ENCODE peak calls at places on chromosomes 16 and 17, in five cellular contexts. One of them, this sample, is unnamed.

GRCh38 chr16:12082207-12082606 is 105.7 kb downstream of the SNX29 start:
- DNase-seq in PC-3: no peak
- DNase-seq in thoracic aorta: no peak
- DNase-seq in HCT116: no peak
- DNase-seq in left ventricle myocardium inferior: no peak
- DNase-seq in this sample: no peak

GRCh38 chr17:72657467-72658317 is 434.8 kb downstream of the SLC39A11 start:
- DNase-seq in PC-3: peak; percentile 84
- DNase-seq in thoracic aorta: no peak
- DNase-seq in HCT116: no peak
- DNase-seq in left ventricle myocardium inferior: no peak
- DNase-seq in this sample: no peak

GRCh38 chr16:86865866-86866675 is 287.7 kb downstream of the FOXL1 start:
- DNase-seq in PC-3: peak; percentile 42
- DNase-seq in thoracic aorta: no peak
- DNase-seq in HCT116: no peak
- DNase-seq in left ventricle myocardium inferior: peak; percentile 86
- DNase-seq in this sample: peak; percentile 22

GRCh38 chr17:12979826-12980500 is 37.9 kb downstream of the ELAC2 start:
- DNase-seq in PC-3: no peak
- DNase-seq in thoracic aorta: no peak
- DNase-seq in HCT116: no peak
- DNase-seq in left ventricle myocardium inferior: no peak
- DNase-seq in this sample: no peak

GRCh38 chr17:36183001-36183810 is 6.8 kb upstream of the TBC1D3B start:
- DNase-seq in PC-3: peak; percentile 25
- DNase-seq in thoracic aorta: no peak
- DNase-seq in HCT116: peak; percentile 39
- DNase-seq in left ventricle myocardium inferior: peak; percentile 66
- DNase-seq in this sample: peak; percentile 86

GRCh38 chr17:28959471-28959871 is 8.2 kb upstream of the PHF12 start:
- DNase-seq in PC-3: no peak
- DNase-seq in thoracic aorta: no peak
- DNase-seq in HCT116: no peak
- DNase-seq in left ventricle myocardium inferior: no peak
- DNase-seq in this sample: peak; percentile 51

GRCh38 chr17:42642377-42642776 is 16.7 kb upstream of the TUBG2 start:
- DNase-seq in PC-3: no peak
- DNase-seq in thoracic aorta: no peak
- DNase-seq in HCT116: no peak
- DNase-seq in left ventricle myocardium inferior: no peak
- DNase-seq in this sample: no peak

GRCh38 chr17:64174686-64175456 is 44.9 kb upstream of the ERN1 start:
- DNase-seq in PC-3: no peak
- DNase-seq in thoracic aorta: no peak
- DNase-seq in HCT116: no peak
- DNase-seq in left ventricle myocardium inferior: no peak
- DNase-seq in this sample: peak; percentile 70

GRCh38 chr16:3152273-3153076 is 17.6 kb downstream of the ZNF213 start:
- DNase-seq in PC-3: peak; percentile 96
- DNase-seq in thoracic aorta: peak; percentile 77
- DNase-seq in HCT116: peak; percentile 89
- DNase-seq in left ventricle myocardium inferior: peak; percentile 86
- DNase-seq in this sample: peak; percentile 87

GRCh38 chr17:40617678-40618240 is 29.9 kb downstream of the SMARCE1 start:
- DNase-seq in PC-3: peak; percentile 26
- DNase-seq in thoracic aorta: no peak
- DNase-seq in HCT116: no peak
- DNase-seq in left ventricle myocardium inferior: no peak
- DNase-seq in this sample: no peak

GRCh38 chr17:69712801-69713311 is 298.4 kb downstream of the MAP2K6 start:
- DNase-seq in PC-3: no peak
- DNase-seq in thoracic aorta: no peak
- DNase-seq in HCT116: no peak
- DNase-seq in left ventricle myocardium inferior: no peak
- DNase-seq in this sample: no peak

GRCh38 chr16:57795431-57795878 is 6.8 kb downstream of the KIFC3 start:
- DNase-seq in PC-3: peak; percentile 72
- DNase-seq in thoracic aorta: no peak
- DNase-seq in HCT116: peak; percentile 53
- DNase-seq in left ventricle myocardium inferior: peak; percentile 41
- DNase-seq in this sample: no peak

GRCh38 chr17:9235346-9235745 is 214.0 kb downstream of the NTN1 start:
- DNase-seq in PC-3: no peak
- DNase-seq in thoracic aorta: no peak
- DNase-seq in HCT116: no peak
- DNase-seq in left ventricle myocardium inferior: no peak
- DNase-seq in this sample: no peak

GRCh38 chr17:44894642-44895041 is 4.6 kb downstream of the EFTUD2 start:
- DNase-seq in PC-3: no peak
- DNase-seq in thoracic aorta: no peak
- DNase-seq in HCT116: no peak
- DNase-seq in left ventricle myocardium inferior: no peak
- DNase-seq in this sample: no peak

GRCh38 chr17:63517825-63518534 is 5.2 kb upstream of the KCNH6 start:
- DNase-seq in PC-3: no peak
- DNase-seq in thoracic aorta: no peak
- DNase-seq in HCT116: no peak
- DNase-seq in left ventricle myocardium inferior: no peak
- DNase-seq in this sample: no peak

GRCh38 chr16:81522141-81522701 is 77.6 kb downstream of the CMIP start:
- DNase-seq in PC-3: peak; percentile 18
- DNase-seq in thoracic aorta: no peak
- DNase-seq in HCT116: peak; percentile 85
- DNase-seq in left ventricle myocardium inferior: no peak
- DNase-seq in this sample: peak; percentile 48

GRCh38 chr17:40932608-40933007 is 4.8 kb downstream of the KRT23 start:
- DNase-seq in PC-3: no peak
- DNase-seq in thoracic aorta: no peak
- DNase-seq in HCT116: no peak
- DNase-seq in left ventricle myocardium inferior: no peak
- DNase-seq in this sample: no peak

GRCh38 chr16:64051826-64052225 is 1070.0 kb downstream of the CDH11 start:
- DNase-seq in PC-3: peak; percentile 37
- DNase-seq in thoracic aorta: no peak
- DNase-seq in HCT116: no peak
- DNase-seq in left ventricle myocardium inferior: no peak
- DNase-seq in this sample: no peak

GRCh38 chr16:58732545-58733247 is 1.4 kb downstream of the GOT2 start:
- DNase-seq in PC-3: peak; percentile 64
- DNase-seq in thoracic aorta: no peak
- DNase-seq in HCT116: no peak
- DNase-seq in left ventricle myocardium inferior: no peak
- DNase-seq in this sample: no peak

GRCh38 chr16:3829631-3830536 is 50.6 kb downstream of the CREBBP start:
- DNase-seq in PC-3: no peak
- DNase-seq in thoracic aorta: no peak
- DNase-seq in HCT116: no peak
- DNase-seq in left ventricle myocardium inferior: no peak
- DNase-seq in this sample: no peak

GRCh38 chr17:73650147-73650546 is 5.9 kb upstream of the SDK2 start:
- DNase-seq in PC-3: peak; percentile 34
- DNase-seq in thoracic aorta: no peak
- DNase-seq in HCT116: no peak
- DNase-seq in left ventricle myocardium inferior: no peak
- DNase-seq in this sample: no peak

GRCh38 chr16:50267651-50268050 is 1.3 kb downstream of the ADCY7 start:
- DNase-seq in PC-3: no peak
- DNase-seq in thoracic aorta: no peak
- DNase-seq in HCT116: no peak
- DNase-seq in left ventricle myocardium inferior: no peak
- DNase-seq in this sample: peak; percentile 64

GRCh38 chr17:64219571-64219970 is 43.5 kb downstream of the TEX2 start:
- DNase-seq in PC-3: no peak
- DNase-seq in thoracic aorta: no peak
- DNase-seq in HCT116: no peak
- DNase-seq in left ventricle myocardium inferior: no peak
- DNase-seq in this sample: no peak

GRCh38 chr16:3045758-3046505 is 429 bp upstream of the MMP25 start:
- DNase-seq in PC-3: no peak
- DNase-seq in thoracic aorta: no peak
- DNase-seq in HCT116: no peak
- DNase-seq in left ventricle myocardium inferior: no peak
- DNase-seq in this sample: peak; percentile 75

GRCh38 chr16:1791256-1791942 is 2.1 kb downstream of the IGFALS start:
- DNase-seq in PC-3: no peak
- DNase-seq in thoracic aorta: no peak
- DNase-seq in HCT116: no peak
- DNase-seq in left ventricle myocardium inferior: no peak
- DNase-seq in this sample: peak; percentile 60

DNA sequence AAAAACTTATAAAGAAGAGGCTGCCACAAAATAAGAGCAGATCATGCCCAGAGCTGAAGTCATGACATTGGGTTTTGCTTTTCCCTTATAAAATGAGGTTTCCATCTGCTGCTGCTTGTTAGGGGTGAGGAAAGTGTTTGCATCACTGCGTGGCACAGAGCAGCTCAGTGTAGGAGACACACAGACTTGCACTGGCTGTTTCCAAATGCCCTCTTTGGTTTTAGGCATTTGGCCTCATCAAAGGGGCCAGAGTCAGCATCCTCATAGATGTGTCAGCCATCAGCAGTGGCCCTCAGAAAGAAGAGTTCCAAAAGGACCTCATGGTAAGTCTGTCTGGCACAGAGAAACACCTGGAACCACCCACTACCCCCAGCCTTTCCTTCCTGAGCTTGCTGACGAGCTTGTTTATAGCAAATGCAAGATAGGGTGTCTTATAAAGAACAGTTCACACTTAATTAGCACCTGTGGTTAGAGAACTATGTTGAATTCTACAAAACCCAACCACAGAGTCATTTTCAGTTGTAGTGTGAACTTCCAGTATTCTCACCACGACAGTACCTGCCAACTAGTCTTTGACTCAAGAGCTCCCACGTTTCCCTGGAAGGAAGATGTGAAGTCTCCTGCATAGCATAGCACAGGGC is 17.0 kb downstream of the VWA3A start:
- DNase-seq in PC-3: no peak
- DNase-seq in thoracic aorta: no peak
- DNase-seq in HCT116: no peak
- DNase-seq in left ventricle myocardium inferior: no peak
- DNase-seq in this sample: no peak
- H3K27me3 ChIP-seq in PC-3: peaks cover 12% of the 10 kb centered on the region
- H3K27me3 ChIP-seq in thoracic aorta: no peaks in the 10 kb centered on the region
- H3K27me3 ChIP-seq in HCT116: peaks cover 22% of the 10 kb centered on the region
- H3K27me3 ChIP-seq in left ventricle myocardium inferior: peaks cover 5% of the 10 kb centered on the region
- H3K27me3 ChIP-seq in this sample: no peaks in the 10 kb centered on the region

GRCh38 chr16:5071681-5072333 is at the start of gene ALG1:
- DNase-seq in PC-3: peak; percentile 78
- DNase-seq in thoracic aorta: peak; percentile 68
- DNase-seq in HCT116: peak; percentile 57
- DNase-seq in left ventricle myocardium inferior: peak; percentile 90
- DNase-seq in this sample: peak; percentile 95
- TF ChIP-seq CTCF in PC-3: no peak
- TF ChIP-seq CTCF in thoracic aorta: no peak
- TF ChIP-seq CTCF in HCT116: no peak
- TF ChIP-seq CTCF in left ventricle myocardium inferior: no peak
- TF ChIP-seq CTCF in this sample: no peak

GRCh38 chr17:31073411-31073810 is 21.4 kb upstream of the NF1 start:
- DNase-seq in PC-3: no peak
- DNase-seq in thoracic aorta: no peak
- DNase-seq in HCT116: no peak
- DNase-seq in left ventricle myocardium inferior: no peak
- DNase-seq in this sample: no peak

GRCh38 chr17:31064707-31065106 is 30.1 kb upstream of the NF1 start:
- DNase-seq in PC-3: no peak
- DNase-seq in thoracic aorta: no peak
- DNase-seq in HCT116: no peak
- DNase-seq in left ventricle myocardium inferior: no peak
- DNase-seq in this sample: no peak

GRCh38 chr17:31068291-31068690 is 26.5 kb upstream of the NF1 start:
- DNase-seq in PC-3: peak; percentile 31
- DNase-seq in thoracic aorta: no peak
- DNase-seq in HCT116: peak; percentile 40
- DNase-seq in left ventricle myocardium inferior: no peak
- DNase-seq in this sample: no peak

GRCh38 chr17:31072186-31072585 is 22.6 kb upstream of the NF1 start:
- DNase-seq in PC-3: no peak
- DNase-seq in thoracic aorta: no peak
- DNase-seq in HCT116: no peak
- DNase-seq in left ventricle myocardium inferior: no peak
- DNase-seq in this sample: no peak

GRCh38 chr17:31067699-31068184 is 27.0 kb upstream of the NF1 start:
- DNase-seq in PC-3: peak; percentile 73
- DNase-seq in thoracic aorta: no peak
- DNase-seq in HCT116: peak; percentile 34
- DNase-seq in left ventricle myocardium inferior: no peak
- DNase-seq in this sample: no peak
- H3K27me3 ChIP-seq in PC-3: no peaks in the 10 kb centered on the region
- H3K27me3 ChIP-seq in thoracic aorta: no peaks in the 10 kb centered on the region
- H3K27me3 ChIP-seq in HCT116: no peaks in the 10 kb centered on the region
- H3K27me3 ChIP-seq in left ventricle myocardium inferior: no peaks in the 10 kb centered on the region
- H3K27me3 ChIP-seq in this sample: no peaks in the 10 kb centered on the region

GRCh38 chr16:70418274-70418992 is 20.5 kb downstream of the ST3GAL2 start:
- DNase-seq in PC-3: no peak
- DNase-seq in thoracic aorta: no peak
- DNase-seq in HCT116: no peak
- DNase-seq in left ventricle myocardium inferior: no peak
- DNase-seq in this sample: no peak

GRCh38 chr16:70419384-70420327 is 19.2 kb downstream of the ST3GAL2 start:
- DNase-seq in PC-3: no peak
- DNase-seq in thoracic aorta: no peak
- DNase-seq in HCT116: no peak
- DNase-seq in left ventricle myocardium inferior: no peak
- DNase-seq in this sample: no peak

GRCh38 chr16:70422543-70422942 is 16.4 kb downstream of the ST3GAL2 start:
- DNase-seq in PC-3: no peak
- DNase-seq in thoracic aorta: no peak
- DNase-seq in HCT116: no peak
- DNase-seq in left ventricle myocardium inferior: no peak
- DNase-seq in this sample: no peak

GRCh38 chr16:70418993-70419318 is 19.9 kb downstream of the ST3GAL2 start:
- DNase-seq in PC-3: no peak
- DNase-seq in thoracic aorta: no peak
- DNase-seq in HCT116: no peak
- DNase-seq in left ventricle myocardium inferior: no peak
- DNase-seq in this sample: no peak

DNA sequence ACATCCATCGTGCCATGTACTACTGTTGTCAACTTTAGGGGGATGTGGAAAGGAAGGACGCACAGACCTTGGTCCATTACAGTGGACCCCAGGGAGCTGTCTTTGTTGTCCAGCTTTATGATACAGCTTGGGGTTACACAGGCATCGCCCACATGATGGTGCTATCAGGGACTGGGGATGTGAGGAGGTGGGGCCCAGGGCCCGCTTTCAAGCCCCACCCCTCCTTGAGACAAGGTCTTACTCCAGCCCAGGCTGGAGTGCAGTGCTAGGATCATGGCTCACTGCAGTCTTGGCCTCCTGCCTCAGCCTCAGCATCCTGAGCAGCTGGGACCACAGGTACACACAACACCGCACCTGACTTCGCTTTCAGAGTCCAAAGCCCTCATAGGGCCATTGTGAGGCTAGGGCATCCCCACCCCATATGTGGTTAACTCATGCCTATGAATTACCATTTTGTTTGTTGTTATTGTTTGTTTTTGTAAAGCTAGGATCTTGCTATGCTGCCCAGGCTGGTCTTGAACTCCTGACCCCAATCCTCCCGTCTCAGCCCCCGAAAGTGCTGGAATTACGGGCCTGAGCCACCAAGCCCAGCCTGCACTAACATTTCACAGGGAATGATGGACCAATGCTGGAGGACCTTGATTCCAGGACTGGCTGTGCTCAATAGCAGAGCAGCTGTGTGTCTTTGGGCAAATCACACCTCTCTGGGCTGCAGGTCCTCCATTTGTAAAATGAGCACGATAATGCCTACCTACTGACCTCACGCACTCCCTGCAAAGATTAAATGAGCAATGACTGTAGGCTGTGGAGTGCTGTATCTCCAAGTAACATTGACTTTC is 17.2 kb downstream of the ST3GAL2 start:
- DNase-seq in PC-3: no peak
- DNase-seq in thoracic aorta: no peak
- DNase-seq in HCT116: no peak
- DNase-seq in left ventricle myocardium inferior: no peak
- DNase-seq in this sample: no peak
- TF ChIP-seq CTCF in PC-3: no peak
- TF ChIP-seq CTCF in thoracic aorta: no peak
- TF ChIP-seq CTCF in HCT116: no peak
- TF ChIP-seq CTCF in left ventricle myocardium inferior: no peak
- TF ChIP-seq CTCF in this sample: no peak